ENCODE peak calls at places on chromosomes 7 and 10, in eight cellular contexts. X is HCT116, V is spleen, G is K562, J is suprapubic skin, L is prostate gland, F is GM23338, M is Panc1. N is an unnamed sample.

GRCh38 chr7:144820557-144820956 is 15.3 kb downstream of the TPK1 start:
- DNase-seq in X (no peak), V (no peak), G (no peak), J (no peak), L (no peak), F (no peak), M (no peak), N (no peak)

GRCh38 chr10:118278649-118279048 is 63.5 kb downstream of the FAM204A start:
- DNase-seq in X (no peak), V (no peak), G (no peak), J (no peak), L (no peak), F (no peak), M (no peak), N (no peak)

GRCh38 chr7:97513326-97513725 is 218.6 kb upstream of the TAC1 start:
- DNase-seq in X (no peak), V (no peak), G (no peak), J (no peak), L (no peak), F (no peak), M (no peak), N (no peak)

GRCh38 chr7:136102881-136103280 is 125.7 kb upstream of the MTPN start:
- DNase-seq in X (no peak), V (no peak), G (no peak), J (no peak), L (no peak), F (no peak), M (no peak), N (no peak)

GRCh38 chr10:118102116-118102515 is 55.4 kb upstream of the RAB11FIP2 start:
- DNase-seq in X (no peak), V (no peak), G (no peak), J (no peak), L (no peak), F (no peak), M (no peak), N (no peak)

GRCh38 chr10:19332304-19332703 is 283.7 kb downstream of the MALRD1 start:
- DNase-seq in X (no peak), V (no peak), G (no peak), J (no peak), L (no peak), F (no peak), M (no peak), N (no peak)

GRCh38 chr10:1706256-1706655 is 31.1 kb downstream of the ADARB2 start:
- DNase-seq in X (no peak), V (no peak), G (no peak), J (no peak), L (no peak), F (no peak), M (no peak), N (no peak)

GRCh38 chr10:125209591-125210373 is 49.4 kb upstream of the CTBP2 start:
- DNase-seq in X (no peak), V (peak; percentile 42), G (no peak), J (no peak), L (no peak), F (no peak), M (no peak), N (no peak)

GRCh38 chr7:143408686-143409551 is at the start of gene EPHA1:
- DNase-seq in X (peak; percentile 88), V (no peak), G (peak; percentile 90), J (no peak), L (peak; percentile 77), F (peak; percentile 97), M (no peak), N (peak; percentile 33)

GRCh38 chr10:52213511-52213831 is 100.6 kb upstream of the DKK1 start:
- DNase-seq in X (no peak), V (no peak), G (no peak), J (no peak), L (no peak), F (peak; percentile 71), M (no peak), N (no peak)

GRCh38 chr7:4461511-4461910 is 220.6 kb upstream of the FOXK1 start:
- DNase-seq in X (no peak), V (no peak), G (no peak), J (no peak), L (no peak), F (no peak), M (no peak), N (peak; percentile 1)

GRCh38 chr10:71285180-71285545 is 33.9 kb upstream of the SLC29A3 start:
- DNase-seq in X (no peak), V (no peak), G (peak; percentile 87), J (no peak), L (peak; percentile 17), F (peak; percentile 86), M (peak; percentile 24), N (peak; percentile 17)

GRCh38 chr7:137879357-137880158 is 32.8 kb upstream of the DGKI start:
- DNase-seq in X (no peak), V (peak; percentile 70), G (no peak), J (no peak), L (no peak), F (peak; percentile 53), M (no peak), N (no peak)

GRCh38 chr10:50585921-50586739 is 37.6 kb downstream of the SGMS1 start:
- DNase-seq in X (peak; percentile 77), V (no peak), G (peak; percentile 79), J (no peak), L (no peak), F (no peak), M (no peak), N (no peak)

GRCh38 chr7:80284848-80285247 is 150.2 kb downstream of the GNAI1 start:
- DNase-seq in X (no peak), V (no peak), G (no peak), J (no peak), L (no peak), F (no peak), M (no peak), N (no peak)

GRCh38 chr10:52668024-52668423 is 104.6 kb downstream of the MBL2 start:
- DNase-seq in X (no peak), V (no peak), G (no peak), J (no peak), L (no peak), F (no peak), M (no peak), N (no peak)

GRCh38 chr10:101839421-101840063 is 4.1 kb downstream of the KCNIP2 start:
- DNase-seq in X (peak; percentile 38), V (peak; percentile 93), G (peak; percentile 85), J (no peak), L (no peak), F (peak; percentile 82), M (no peak), N (no peak)

GRCh38 chr10:127715249-127715648 is 21.7 kb upstream of the FOXI2 start:
- DNase-seq in X (no peak), V (no peak), G (no peak), J (no peak), L (no peak), F (peak; percentile 23), M (no peak), N (no peak)

GRCh38 chr7:7323352-7323751 is 141.0 kb downstream of the C1GALT1 start:
- DNase-seq in X (no peak), V (no peak), G (no peak), J (no peak), L (no peak), F (no peak), M (no peak), N (no peak)

GRCh38 chr7:23938937-23939552 is 229.0 kb downstream of the STK31 start:
- DNase-seq in X (peak; percentile 47), V (no peak), G (no peak), J (no peak), L (peak; percentile 12), F (peak; percentile 71), M (peak; percentile 47), N (peak; percentile 24)

GRCh38 chr10:122565766-122566206 is 5.2 kb downstream of the DMBT1 start:
- DNase-seq in X (peak; percentile 85), V (peak; percentile 81), G (peak; percentile 16), J (peak; percentile 83), L (peak; percentile 72), F (peak; percentile 89), M (peak; percentile 79), N (peak; percentile 13)

GRCh38 chr7:74430961-74431466 is 22.7 kb upstream of the GTF2IRD1 start:
- DNase-seq in X (no peak), V (no peak), G (no peak), J (no peak), L (no peak), F (peak; percentile 56), M (no peak), N (no peak)

GRCh38 chr10:61986357-61986756 is 84.9 kb downstream of the ARID5B start:
- DNase-seq in X (no peak), V (no peak), G (no peak), J (no peak), L (no peak), F (peak; percentile 43), M (no peak), N (no peak)

GRCh38 chr10:127346604-127347003 is 150.2 kb upstream of the INSYN2A start:
- DNase-seq in X (no peak), V (no peak), G (no peak), J (no peak), L (no peak), F (no peak), M (no peak), N (no peak)

GRCh38 chr10:86100581-86101061 is 266.0 kb downstream of the GRID1 start:
- DNase-seq in X (peak; percentile 29), V (peak; percentile 50), G (peak; percentile 51), J (no peak), L (no peak), F (peak; percentile 70), M (no peak), N (peak; percentile 32)

DNA sequence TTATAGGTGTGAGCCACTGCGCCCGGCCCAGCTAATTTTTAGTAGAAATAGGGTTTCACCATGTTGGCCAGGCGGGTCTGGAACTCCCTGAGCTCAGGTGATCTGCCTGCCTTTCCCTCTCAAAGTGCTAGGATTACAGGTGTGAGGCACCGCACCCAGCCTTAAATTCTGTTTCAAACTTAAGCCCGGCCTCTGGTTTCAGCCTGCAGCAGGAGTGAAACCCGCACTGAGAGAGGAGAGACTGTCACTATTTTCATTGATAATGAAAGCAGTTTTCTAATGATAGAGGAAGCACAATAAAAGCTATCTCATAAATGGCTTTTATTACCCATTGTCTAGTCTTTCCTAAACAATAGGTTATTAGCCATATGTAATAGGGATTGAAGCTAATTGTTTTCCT is 415.5 kb downstream of the GALNT17 start:
- DNase-seq in X (no peak), V (no peak), G (no peak), J (no peak), L (no peak), F (no peak), M (no peak), N (no peak)
- TF ChIP-seq CTCF in X (no peak), V (no peak), G (no peak), J (no peak), L (no peak), F (no peak), M (no peak), N (no peak)

GRCh38 chr10:97422921-97423420 is 3.0 kb upstream of the PGAM1 start:
- DNase-seq in X (no peak), V (no peak), G (no peak), J (no peak), L (no peak), F (no peak), M (no peak), N (no peak)
- H3K4me3 ChIP-seq in X (no peak overlapping the region), V (no peak overlapping the region), G (no peak overlapping the region), J (no peak overlapping the region), L (no peak overlapping the region), F (no peak overlapping the region), M (no peak overlapping the region), N (no peak overlapping the region)

GRCh38 chr10:28326516-28327493 is 23.9 kb upstream of the MPP7 start:
- DNase-seq in X (no peak), V (no peak), G (no peak), J (no peak), L (peak; percentile 74), F (peak; percentile 60), M (no peak), N (no peak)
- TF ChIP-seq POLR2AphosphoS5 in X (no peak), V (no peak), G (no peak), J (no peak), L (peak; percentile 81), F (no peak), M (no peak), N (no peak)

GRCh38 chr10:49538381-49539319 is at the start of gene ERCC6:
- DNase-seq in X (peak; percentile 94), V (peak; percentile 99), G (peak; percentile 98), J (peak; percentile 98), L (peak; percentile 97), F (peak; percentile 98), M (peak; percentile 91), N (peak; percentile 98)
- TF ChIP-seq CTCF in X (no peak), V (no peak), G (peak; percentile 24), J (peak; percentile 7), L (no peak), F (peak; percentile 3), M (no peak), N (no peak)